ENCODE peak calls at places on chromosomes 6 and 20, in eight cellular contexts. Y is body of pancreas, E is breast epithelium, C is transverse colon, U is suprapubic skin, W is spleen, X is A549, P is IMR-90. O is an unnamed sample.

GRCh38 chr6:134358320-134358719 is 40.4 kb upstream of the SGK1 start:
- DNase-seq in Y (no peak), E (no peak), C (no peak), U (no peak), W (no peak), X (no peak), P (peak), O (no peak)

GRCh38 chr20:53316221-53316937 is 277.3 kb downstream of the ZNF217 start:
- DNase-seq in Y (no peak), E (no peak), C (no peak), U (no peak), W (no peak), X (no peak), P (no peak), O (no peak)

GRCh38 chr6:135291288-135292116 is 110.4 kb downstream of the MYB start:
- DNase-seq in Y (no peak), E (no peak), C (no peak), U (no peak), W (no peak), X (no peak), P (peak), O (no peak)

GRCh38 chr20:53642196-53643030 is 48.8 kb upstream of the ZNF217 start:
- DNase-seq in Y (peak), E (no peak), C (peak), U (no peak), W (no peak), X (peak), P (peak), O (peak)

GRCh38 chr6:116100419-116101297 is at the start of gene NT5DC1:
- DNase-seq in Y (peak), E (peak), C (peak), U (peak), W (peak), X (peak), P (peak), O (peak)

GRCh38 chr20:10521068-10521834 is 86.1 kb downstream of the SLX4IP start:
- DNase-seq in Y (no peak), E (no peak), C (no peak), U (no peak), W (no peak), X (peak), P (peak), O (no peak)

GRCh38 chr20:60011512-60012507 is 53.6 kb downstream of the CDH26 start:
- DNase-seq in Y (no peak), E (no peak), C (no peak), U (no peak), W (no peak), X (no peak), P (no peak), O (no peak)

GRCh38 chr20:43243672-43244269 is 54.1 kb upstream of the PTPRT start:
- DNase-seq in Y (peak), E (no peak), C (no peak), U (no peak), W (no peak), X (peak), P (no peak), O (no peak)

GRCh38 chr20:6704132-6704861 is 63.2 kb upstream of the BMP2 start:
- DNase-seq in Y (peak), E (no peak), C (peak), U (no peak), W (no peak), X (peak), P (peak), O (no peak)

GRCh38 chr6:73525546-73526330 is 4.9 kb upstream of the EEF1A1 start:
- DNase-seq in Y (no peak), E (no peak), C (no peak), U (no peak), W (no peak), X (no peak), P (peak), O (no peak)

GRCh38 chr6:92267335-92267734 is 1152.0 kb downstream of the EPHA7 start:
- DNase-seq in Y (no peak), E (no peak), C (no peak), U (no peak), W (no peak), X (no peak), P (no peak), O (no peak)

GRCh38 chr6:107064579-107065065 is 36.6 kb downstream of the MTRES1 start:
- DNase-seq in Y (peak), E (no peak), C (peak), U (no peak), W (no peak), X (no peak), P (peak), O (peak)

GRCh38 chr6:71681234-71681867 is 205.0 kb upstream of the RIMS1 start:
- DNase-seq in Y (no peak), E (no peak), C (no peak), U (no peak), W (no peak), X (no peak), P (no peak), O (no peak)

GRCh38 chr20:10800288-10800687 is 126.5 kb upstream of the JAG1 start:
- DNase-seq in Y (no peak), E (no peak), C (no peak), U (no peak), W (no peak), X (no peak), P (no peak), O (no peak)

GRCh38 chr20:64188682-64189529 is 24.7 kb downstream of the MYT1 start:
- DNase-seq in Y (peak), E (no peak), C (peak), U (no peak), W (no peak), X (peak), P (peak), O (no peak)

GRCh38 chr20:9966966-9967365 is 67.8 kb upstream of the ANKEF1 start:
- DNase-seq in Y (no peak), E (no peak), C (no peak), U (no peak), W (no peak), X (peak), P (no peak), O (no peak)

GRCh38 chr6:90691823-90692222 is 105.0 kb upstream of the MAP3K7 start:
- DNase-seq in Y (no peak), E (no peak), C (no peak), U (no peak), W (no peak), X (no peak), P (no peak), O (no peak)

GRCh38 chr6:90689172-90689571 is 102.3 kb upstream of the MAP3K7 start:
- DNase-seq in Y (no peak), E (no peak), C (no peak), U (no peak), W (no peak), X (no peak), P (no peak), O (no peak)

GRCh38 chr6:90687751-90688380 is 101.0 kb upstream of the MAP3K7 start:
- DNase-seq in Y (no peak), E (no peak), C (no peak), U (no peak), W (no peak), X (no peak), P (no peak), O (no peak)
- TF ChIP-seq CTCF in Y (no peak), E (no peak), C (no peak), U (no peak), W (no peak), X (no peak), P (no peak), O (no peak)

GRCh38 chr20:17709361-17710293 is 9.9 kb downstream of the BANF2 start:
- DNase-seq in Y (no peak), E (no peak), C (no peak), U (no peak), W (no peak), X (no peak), P (no peak), O (no peak)
- TF ChIP-seq POLR2A in Y (no peak), E (no peak), C (no peak), U (no peak), W (no peak), X (no peak), P (no peak), O (no peak)

DNA sequence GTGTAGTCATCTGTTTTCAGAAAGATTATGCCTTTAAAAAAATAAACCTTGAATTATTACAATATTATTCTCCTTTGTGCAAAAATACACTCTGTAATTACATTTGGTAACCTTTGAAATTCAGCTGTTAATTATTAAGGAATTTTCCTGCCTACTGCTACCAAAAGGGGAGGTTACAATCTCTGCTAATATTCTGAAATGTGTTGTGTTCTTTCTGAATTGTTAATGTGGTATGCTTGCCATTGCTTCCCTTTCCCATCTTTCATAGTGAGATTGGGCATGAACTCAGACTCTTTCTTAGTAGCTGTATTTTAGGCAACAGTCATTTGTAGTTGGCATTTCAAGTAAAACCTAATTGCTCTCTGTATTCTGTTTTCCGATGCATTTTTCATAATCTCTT is 73.0 kb downstream of the PHF3 start:
- DNase-seq in Y (no peak), E (no peak), C (no peak), U (no peak), W (no peak), X (no peak), P (no peak), O (no peak)
- TF ChIP-seq CTCF in Y (no peak), E (no peak), C (no peak), U (no peak), W (no peak), X (no peak), P (no peak), O (no peak)

DNA sequence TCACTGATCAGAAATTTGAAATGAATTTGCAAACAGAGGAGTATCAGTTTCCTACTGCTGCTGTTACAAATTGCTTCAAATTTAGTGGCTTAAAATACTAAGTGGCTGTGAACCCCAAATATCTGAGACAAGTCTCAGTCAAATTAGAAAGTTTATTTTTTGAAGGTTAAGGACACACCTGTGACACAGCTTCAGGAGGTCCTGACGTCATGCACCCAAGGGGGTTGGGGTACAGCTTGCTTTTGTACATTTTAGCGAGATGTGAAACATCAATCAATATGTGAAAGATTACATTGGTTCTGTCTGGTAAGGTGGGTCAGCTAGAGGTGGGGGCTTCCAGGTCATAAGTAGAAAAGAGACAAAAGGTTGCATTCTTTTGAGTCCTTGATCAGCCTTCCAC is 21.4 kb upstream of the ZFP64 start:
- DNase-seq in Y (no peak), E (no peak), C (no peak), U (no peak), W (no peak), X (no peak), P (no peak), O (no peak)
- TF ChIP-seq POLR2A in Y (no peak), E (no peak), C (no peak), U (no peak), W (no peak), X (no peak), P (no peak), O (no peak)

GRCh38 chr6:42128460-42129359 is 13.7 kb downstream of the C6orf132 start:
- DNase-seq in Y (no peak), E (no peak), C (no peak), U (no peak), W (peak), X (no peak), P (no peak), O (no peak)
- TF ChIP-seq CTCF in Y (no peak), E (no peak), C (no peak), U (no peak), W (no peak), X (no peak), P (no peak), O (no peak)

DNA sequence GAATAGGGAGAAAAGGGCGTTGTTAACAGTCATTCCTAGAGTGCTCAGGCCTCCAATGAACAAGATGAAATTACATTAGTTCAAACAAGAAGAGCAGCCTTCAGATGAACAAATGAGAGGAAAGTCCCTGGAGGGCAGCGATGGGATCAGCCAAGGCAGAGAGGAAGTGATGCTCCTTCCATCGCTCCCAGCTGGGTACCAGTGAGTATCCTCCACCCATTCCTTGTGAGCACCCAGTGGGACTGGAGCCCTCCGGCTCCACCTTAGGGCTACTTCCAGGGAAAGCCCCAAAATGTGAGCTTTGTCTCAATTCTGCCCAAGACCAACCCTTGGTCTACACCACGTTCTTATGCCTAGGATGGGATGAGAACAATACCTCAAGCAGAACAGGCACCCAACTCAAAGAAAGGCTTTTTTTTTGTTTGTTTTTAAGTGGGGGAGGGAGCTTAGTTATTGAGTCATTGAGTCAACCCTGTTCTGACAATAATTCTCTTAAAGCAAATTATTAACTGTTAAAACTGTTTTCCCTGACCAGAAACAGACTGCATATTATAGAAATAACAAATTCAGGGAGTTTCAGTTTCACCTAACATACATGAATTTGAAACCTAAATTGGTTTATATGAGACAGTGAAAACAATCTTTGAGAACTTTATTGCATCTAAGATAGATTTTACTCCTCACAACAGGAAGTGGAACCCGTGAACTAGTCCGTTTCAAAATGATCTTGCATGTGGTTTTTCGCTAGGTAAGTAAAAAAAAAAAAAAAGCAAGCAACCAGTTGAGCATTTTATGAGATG is 106.9 kb downstream of the IPCEF1 start:
- DNase-seq in Y (no peak), E (no peak), C (no peak), U (no peak), W (no peak), X (no peak), P (no peak), O (no peak)
- TF ChIP-seq POLR2A in Y (no peak), E (no peak), C (no peak), U (no peak), W (no peak), X (no peak), P (no peak), O (no peak)

DNA sequence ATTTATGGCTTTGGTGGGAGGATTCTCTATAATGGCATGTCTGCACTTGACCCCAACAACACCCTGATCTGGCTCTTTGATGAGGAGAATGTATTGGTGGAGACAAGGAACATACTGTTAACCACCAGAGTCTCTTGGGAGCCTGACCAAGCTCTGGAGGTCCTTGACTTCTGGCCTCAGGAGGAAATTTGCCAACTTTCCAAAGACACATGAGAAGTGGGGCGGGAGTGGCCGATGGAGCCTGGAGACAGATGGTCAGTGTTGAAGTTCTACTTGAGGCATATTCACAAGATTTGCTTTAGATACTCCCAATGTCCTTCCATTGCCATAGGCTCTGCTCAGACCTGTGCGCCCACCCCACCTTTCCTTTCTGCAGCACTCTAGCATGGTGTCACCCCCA is 240.9 kb downstream of the SLC24A3 start:
- DNase-seq in Y (no peak), E (no peak), C (no peak), U (no peak), W (no peak), X (no peak), P (no peak), O (no peak)
- TF ChIP-seq CTCF in Y (no peak), E (no peak), C (no peak), U (no peak), W (no peak), X (no peak), P (no peak), O (no peak)

DNA sequence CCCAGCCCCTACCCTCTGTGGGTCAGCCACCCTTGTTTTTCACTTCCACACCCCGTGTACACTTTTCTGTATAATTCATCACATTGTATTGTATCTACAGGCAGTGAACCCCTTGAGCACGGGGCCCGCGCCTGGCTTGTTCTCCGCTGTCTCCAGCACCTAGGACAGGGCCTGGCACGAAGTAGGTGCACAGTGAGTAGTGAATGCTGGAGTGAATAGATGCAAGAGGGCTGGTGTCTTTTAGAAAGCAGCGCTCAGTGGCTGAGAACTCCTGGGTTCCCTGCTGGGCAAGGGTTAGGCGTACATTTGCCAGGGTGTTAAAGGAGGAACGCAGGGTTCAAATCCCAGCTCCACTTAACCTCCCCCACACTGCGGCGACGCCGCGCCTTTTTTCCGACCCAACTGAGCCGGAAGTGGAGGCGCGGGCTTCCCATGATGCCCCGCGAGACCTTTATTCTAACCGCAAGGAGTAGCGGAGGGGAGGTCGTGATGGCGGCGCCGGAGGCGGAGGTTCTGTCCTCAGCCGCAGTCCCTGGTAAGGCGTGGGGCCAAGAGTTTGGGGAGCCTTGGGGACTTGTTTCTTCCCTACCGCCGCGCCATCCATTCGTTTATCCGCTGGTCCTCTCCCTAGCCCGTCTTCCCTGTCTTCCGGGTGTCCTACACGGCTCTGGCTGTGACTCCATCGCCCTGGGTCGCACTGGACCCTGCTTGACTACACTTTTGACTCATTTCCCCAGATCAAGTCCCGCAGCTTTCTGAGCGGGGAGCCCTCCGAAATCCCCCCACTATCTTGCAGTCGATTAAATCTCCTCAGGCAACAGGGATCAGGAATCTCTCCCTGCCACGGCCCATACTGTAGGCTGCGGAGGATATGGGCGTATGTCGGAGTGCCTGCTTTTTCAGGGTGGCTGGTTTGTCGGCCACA is at the start of gene MAD2L1BP:
- DNase-seq in Y (peak), E (peak), C (peak), U (peak), W (peak), X (peak), P (peak), O (peak)
- TF ChIP-seq POLR2A in Y (peak), E (peak), C (peak), U (peak), W (no peak), X (peak), P (peak), O (peak)

DNA sequence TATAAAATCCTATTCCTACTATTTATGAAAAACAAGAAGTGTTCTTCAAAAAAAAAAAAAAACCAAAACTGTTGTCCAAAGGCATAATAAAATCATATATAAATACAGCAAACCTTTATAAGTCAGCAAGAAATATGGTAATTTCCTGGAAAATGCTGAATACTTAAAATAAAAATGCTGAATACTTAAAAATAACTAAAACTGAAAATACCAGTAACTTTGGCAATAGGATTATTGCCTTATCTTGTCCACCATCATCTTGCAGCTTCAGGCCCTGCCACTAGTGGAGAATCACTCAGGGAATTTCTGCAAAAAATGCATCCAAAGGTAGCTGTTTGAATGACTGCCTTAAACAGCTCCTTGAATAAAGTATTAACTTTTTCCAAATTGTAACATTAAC is 24.5 kb downstream of the CCNC start:
- DNase-seq in Y (no peak), E (no peak), C (no peak), U (no peak), W (no peak), X (no peak), P (no peak), O (no peak)
- TF ChIP-seq CTCF in Y (no peak), E (no peak), C (no peak), U (no peak), W (no peak), X (no peak), P (no peak), O (no peak)

GRCh38 chr6:2477723-2478122 is 232.3 kb upstream of the GMDS start:
- DNase-seq in Y (no peak), E (no peak), C (no peak), U (no peak), W (no peak), X (no peak), P (no peak), O (no peak)
- TF ChIP-seq POLR2A in Y (no peak), E (no peak), C (no peak), U (no peak), W (no peak), X (no peak), P (no peak), O (no peak)

O was measured in tibial nerve.